ENCODE peak calls at places on chromosomes 7 and 10, in seven cellular contexts. E, B, Q, T, N, Y and D are unnamed samples.

GRCh38 chr7:901388-902154 is 25.2 kb downstream of the GET4 start:
- DNase-seq in E (peak; percentile 73), B (peak; percentile 4), Q (peak; percentile 88), T (peak; percentile 93), N (no peak), Y (peak; percentile 82), D (peak; percentile 94)

GRCh38 chr7:5643280-5643679 is 138.2 kb downstream of the RNF216 start:
- DNase-seq in E (peak; percentile 47), B (no peak), Q (no peak), T (peak; percentile 79), N (no peak), Y (no peak), D (no peak)

GRCh38 chr10:31262672-31263071 is 56.3 kb upstream of the ZEB1 start:
- DNase-seq in E (no peak), B (peak; percentile 84), Q (peak; percentile 86), T (peak; percentile 73), N (peak; percentile 55), Y (peak; percentile 95), D (peak; percentile 64)

GRCh38 chr7:120813089-120813488 is 44.9 kb downstream of the TSPAN12 start:
- DNase-seq in E (no peak), B (no peak), Q (no peak), T (no peak), N (no peak), Y (no peak), D (no peak)

GRCh38 chr7:105654994-105655900 is 74.0 kb upstream of the EFCAB10 start:
- DNase-seq in E (no peak), B (peak; percentile 49), Q (peak; percentile 31), T (no peak), N (no peak), Y (peak; percentile 79), D (peak; percentile 74)

GRCh38 chr10:21509391-21510217 is 15.9 kb downstream of the SKIDA1 start:
- DNase-seq in E (no peak), B (no peak), Q (no peak), T (no peak), N (no peak), Y (no peak), D (no peak)

GRCh38 chr10:114520453-114520852 is 116.2 kb upstream of the AFAP1L2 start:
- DNase-seq in E (no peak), B (no peak), Q (peak; percentile 95), T (no peak), N (peak; percentile 61), Y (peak; percentile 86), D (peak; percentile 87)

GRCh38 chr7:137298464-137298794 is 45.1 kb downstream of the PTN start:
- DNase-seq in E (no peak), B (no peak), Q (no peak), T (no peak), N (no peak), Y (peak; percentile 15), D (no peak)

GRCh38 chr10:94199565-94199964 is 163.2 kb downstream of the NOC3L start:
- DNase-seq in E (no peak), B (no peak), Q (peak; percentile 63), T (no peak), N (no peak), Y (peak; percentile 55), D (no peak)

GRCh38 chr7:23184709-23185354 is 3.0 kb downstream of the NUP42 start:
- DNase-seq in E (no peak), B (peak; percentile 11), Q (peak; percentile 68), T (peak; percentile 72), N (no peak), Y (peak; percentile 76), D (peak; percentile 45)

GRCh38 chr7:95199779-95200558 is 124.4 kb downstream of the PON1 start:
- DNase-seq in E (no peak), B (peak; percentile 60), Q (peak; percentile 71), T (peak; percentile 82), N (no peak), Y (peak; percentile 63), D (peak; percentile 51)

GRCh38 chr7:107891619-107892366 is 810 bp downstream of the DLD start:
- DNase-seq in E (no peak), B (no peak), Q (peak; percentile 40), T (no peak), N (no peak), Y (peak; percentile 47), D (peak; percentile 62)

GRCh38 chr7:1723254-1723653 is 53.2 kb downstream of the ELFN1 start:
- DNase-seq in E (no peak), B (no peak), Q (no peak), T (no peak), N (no peak), Y (no peak), D (no peak)

GRCh38 chr7:46191296-46191695 is 270.2 kb upstream of the IGFBP3 start:
- DNase-seq in E (no peak), B (no peak), Q (no peak), T (no peak), N (no peak), Y (no peak), D (no peak)

GRCh38 chr10:62554632-62555199 is 180.5 kb downstream of the ZNF365 start:
- DNase-seq in E (no peak), B (no peak), Q (peak; percentile 69), T (no peak), N (no peak), Y (peak; percentile 73), D (peak; percentile 76)

GRCh38 chr7:26397326-26397725 is 105.7 kb downstream of the SNX10 start:
- DNase-seq in E (no peak), B (no peak), Q (no peak), T (peak; percentile 79), N (no peak), Y (no peak), D (no peak)

GRCh38 chr7:26399747-26400146 is 108.1 kb downstream of the SNX10 start:
- DNase-seq in E (no peak), B (no peak), Q (no peak), T (no peak), N (no peak), Y (no peak), D (no peak)

GRCh38 chr7:26398436-26399308 is 107.0 kb downstream of the SNX10 start:
- DNase-seq in E (peak; percentile 66), B (no peak), Q (peak; percentile 43), T (peak; percentile 85), N (no peak), Y (peak; percentile 26), D (peak; percentile 45)

GRCh38 chr7:26397786-26398435 is 106.2 kb downstream of the SNX10 start:
- DNase-seq in E (peak; percentile 36), B (no peak), Q (no peak), T (peak; percentile 75), N (no peak), Y (no peak), D (no peak)

GRCh38 chr7:26399309-26399610 is 107.6 kb downstream of the SNX10 start:
- DNase-seq in E (peak; percentile 20), B (no peak), Q (peak; percentile 25), T (peak; percentile 73), N (no peak), Y (no peak), D (no peak)
- TF ChIP-seq CTCF in E (peak; percentile 19), B (no peak), Q (peak; percentile 22), T (peak; percentile 37), N (peak; percentile 7), Y (peak; percentile 15), D (no peak)

DNA sequence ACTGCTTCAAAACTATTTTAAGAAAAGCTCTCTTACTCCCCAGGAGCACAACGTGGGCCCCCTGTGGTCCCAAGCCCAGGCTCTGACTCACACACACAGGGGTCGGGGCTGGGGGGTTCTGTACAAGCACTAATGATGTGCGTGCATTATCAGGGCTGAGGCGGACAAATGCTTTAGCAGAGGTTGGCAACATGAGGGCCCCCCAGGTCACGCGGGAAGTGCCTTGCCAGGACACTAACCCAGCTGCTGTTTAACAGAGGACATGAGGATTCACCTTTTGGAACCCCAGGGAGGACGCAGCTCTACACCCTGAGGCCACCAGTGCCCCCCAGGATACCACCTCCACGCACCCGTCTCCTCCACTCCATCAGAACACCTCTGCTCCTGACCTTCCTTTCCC is 342.8 kb downstream of the DNAJB6 start:
- DNase-seq in E (no peak), B (no peak), Q (no peak), T (no peak), N (no peak), Y (no peak), D (no peak)
- H3K4me3 ChIP-seq in E (no peak overlapping the region), B (no peak overlapping the region), Q (no peak overlapping the region), T (no peak overlapping the region), N (no peak overlapping the region), Y (no peak overlapping the region), D (no peak overlapping the region)

DNA sequence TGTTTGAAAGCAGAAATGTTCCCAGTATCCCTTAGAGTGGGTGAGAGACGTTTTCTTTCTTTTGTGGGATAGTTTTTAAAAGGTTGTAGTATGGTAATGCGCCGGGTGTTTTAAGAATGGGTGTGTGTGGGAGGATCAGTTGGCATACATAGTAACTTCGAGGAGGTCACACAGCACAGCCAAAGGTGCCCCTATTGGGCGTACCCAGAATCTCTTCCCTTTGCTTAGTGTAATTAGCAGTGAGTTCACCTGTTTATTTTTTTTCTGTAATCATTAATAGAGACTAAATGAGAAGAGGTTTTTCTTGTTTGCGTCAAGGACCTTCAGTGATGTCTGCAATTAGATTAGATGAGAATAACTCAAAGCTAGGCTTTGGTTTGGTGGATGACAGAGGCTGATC is 1.5 kb downstream of the PLEKHA8 start:
- DNase-seq in E (no peak), B (no peak), Q (no peak), T (no peak), N (no peak), Y (no peak), D (no peak)
- TF ChIP-seq CTCF in E (no peak), B (no peak), Q (no peak), T (no peak), N (no peak), Y (no peak), D (no peak)

GRCh38 chr7:130141858-130142653 is 63.1 kb downstream of the TMEM209 start:
- DNase-seq in E (no peak), B (no peak), Q (no peak), T (peak; percentile 52), N (no peak), Y (no peak), D (no peak)

GRCh38 chr7:130140551-130141160 is 64.5 kb downstream of the TMEM209 start:
- DNase-seq in E (no peak), B (no peak), Q (no peak), T (peak; percentile 35), N (no peak), Y (no peak), D (no peak)

GRCh38 chr7:130139193-130139950 is 65.8 kb downstream of the TMEM209 start:
- DNase-seq in E (no peak), B (no peak), Q (no peak), T (no peak), N (no peak), Y (no peak), D (no peak)

GRCh38 chr7:130142654-130143333 is 62.4 kb downstream of the TMEM209 start:
- DNase-seq in E (no peak), B (no peak), Q (no peak), T (peak; percentile 40), N (no peak), Y (no peak), D (no peak)

DNA sequence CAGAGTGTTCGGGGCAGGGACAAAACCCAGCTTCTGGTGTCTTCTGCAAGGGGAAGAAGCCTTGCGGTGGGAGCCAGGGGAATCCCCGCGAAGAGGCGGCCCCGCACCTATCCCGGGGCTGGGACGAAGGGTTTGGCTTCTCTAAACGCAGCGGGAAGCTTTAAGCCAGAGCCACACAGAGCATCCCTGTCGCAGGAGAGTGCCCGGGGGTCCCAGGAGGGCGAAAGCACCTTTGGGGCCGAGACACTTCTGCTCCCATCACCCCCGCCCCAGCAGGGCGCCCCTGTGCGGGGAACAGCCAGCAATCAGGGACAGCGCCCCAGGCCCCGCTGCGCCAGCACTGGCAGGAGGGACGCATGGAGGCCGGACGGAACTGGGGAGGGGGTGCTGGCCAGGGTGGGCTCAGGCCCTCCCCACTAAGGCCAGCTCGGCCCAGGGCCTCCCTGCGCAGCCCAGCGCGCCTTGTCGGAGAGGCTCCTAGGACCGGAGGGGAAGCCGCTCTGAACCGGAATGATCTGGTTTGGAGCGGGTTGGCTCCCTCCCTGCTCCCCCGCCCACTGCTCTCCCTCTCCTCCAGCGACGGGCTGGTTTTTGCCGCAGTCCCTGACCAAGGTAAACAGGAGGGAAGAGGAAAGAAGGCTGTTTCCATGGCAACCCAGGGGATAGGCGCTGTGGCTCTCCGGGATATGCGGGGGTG is 63.9 kb downstream of the TMEM209 start:
- DNase-seq in E (peak; percentile 54), B (peak; percentile 34), Q (peak; percentile 74), T (peak; percentile 83), N (no peak), Y (peak; percentile 70), D (peak; percentile 55)
- H3K4me3 ChIP-seq in E (peak overlapping the region; percentile 72), B (peak overlapping the region; percentile 10), Q (peak overlapping the region; percentile 49), T (peak overlapping the region; percentile 76), N (peak overlapping the region; percentile 30), Y (peak overlapping the region; percentile 44), D (peak overlapping the region; percentile 47)